ENCODE peak calls at places on chromosomes 16 and 17, in five cellular contexts. One of them, this sample, is unnamed.

GRCh38 chr16:13803974-13804373 is 116.0 kb upstream of the ERCC4 start:
- DNase-seq in activated naive CD8-positive, alpha-beta T cell treated with anti-CD3 and anti-CD28 coated beads, Interleukin-2, amount 10 ng/mL, durations not matched to agents 7 days and 5 days: no peak
- DNase-seq in amniotic stem cell: no peak
- DNase-seq in CD8-positive, alpha-beta T cell: no peak
- DNase-seq in HEK293T: no peak
- DNase-seq in this sample: no peak

GRCh38 chr17:44086364-44087311 is 16.1 kb downstream of the G6PC3 start:
- DNase-seq in CD8-positive, alpha-beta T cell: no peak
- DNase-seq in activated naive CD8-positive, alpha-beta T cell treated with anti-CD3 and anti-CD28 coated beads, Interleukin-2, amount 10 ng/mL, durations not matched to agents 7 days and 5 days: no peak
- DNase-seq in HEK293T: peak
- DNase-seq in amniotic stem cell: peak
- DNase-seq in this sample: no peak

GRCh38 chr17:71338396-71338795 is 782.4 kb upstream of the SOX9 start:
- DNase-seq in HEK293T: no peak
- DNase-seq in activated naive CD8-positive, alpha-beta T cell treated with anti-CD3 and anti-CD28 coated beads, Interleukin-2, amount 10 ng/mL, durations not matched to agents 7 days and 5 days: no peak
- DNase-seq in CD8-positive, alpha-beta T cell: no peak
- DNase-seq in amniotic stem cell: no peak
- DNase-seq in this sample: peak

GRCh38 chr17:14301279-14301760 is 439 bp downstream of the HS3ST3B1 start:
- DNase-seq in CD8-positive, alpha-beta T cell: no peak
- DNase-seq in HEK293T: no peak
- DNase-seq in amniotic stem cell: no peak
- DNase-seq in activated naive CD8-positive, alpha-beta T cell treated with anti-CD3 and anti-CD28 coated beads, Interleukin-2, amount 10 ng/mL, durations not matched to agents 7 days and 5 days: peak
- DNase-seq in this sample: no peak

GRCh38 chr17:76772842-76773521 is 35.1 kb downstream of the MFSD11 start:
- DNase-seq in activated naive CD8-positive, alpha-beta T cell treated with anti-CD3 and anti-CD28 coated beads, Interleukin-2, amount 10 ng/mL, durations not matched to agents 7 days and 5 days: peak
- DNase-seq in CD8-positive, alpha-beta T cell: no peak
- DNase-seq in amniotic stem cell: peak
- DNase-seq in HEK293T: no peak
- DNase-seq in this sample: no peak

GRCh38 chr16:2485811-2486507 is 11.0 kb downstream of the TBC1D24 start:
- DNase-seq in HEK293T: no peak
- DNase-seq in CD8-positive, alpha-beta T cell: no peak
- DNase-seq in amniotic stem cell: no peak
- DNase-seq in activated naive CD8-positive, alpha-beta T cell treated with anti-CD3 and anti-CD28 coated beads, Interleukin-2, amount 10 ng/mL, durations not matched to agents 7 days and 5 days: no peak
- DNase-seq in this sample: no peak

GRCh38 chr17:32871736-32872135 is 5.2 kb downstream of the MYO1D start:
- DNase-seq in activated naive CD8-positive, alpha-beta T cell treated with anti-CD3 and anti-CD28 coated beads, Interleukin-2, amount 10 ng/mL, durations not matched to agents 7 days and 5 days: no peak
- DNase-seq in amniotic stem cell: no peak
- DNase-seq in HEK293T: no peak
- DNase-seq in CD8-positive, alpha-beta T cell: no peak
- DNase-seq in this sample: no peak

GRCh38 chr17:75557075-75557851 is 30.3 kb upstream of the MYO15B start:
- DNase-seq in HEK293T: no peak
- DNase-seq in CD8-positive, alpha-beta T cell: no peak
- DNase-seq in activated naive CD8-positive, alpha-beta T cell treated with anti-CD3 and anti-CD28 coated beads, Interleukin-2, amount 10 ng/mL, durations not matched to agents 7 days and 5 days: no peak
- DNase-seq in amniotic stem cell: no peak
- DNase-seq in this sample: peak

GRCh38 chr16:87971933-87972332 is 20.7 kb downstream of the BANP start:
- DNase-seq in HEK293T: no peak
- DNase-seq in CD8-positive, alpha-beta T cell: no peak
- DNase-seq in amniotic stem cell: no peak
- DNase-seq in activated naive CD8-positive, alpha-beta T cell treated with anti-CD3 and anti-CD28 coated beads, Interleukin-2, amount 10 ng/mL, durations not matched to agents 7 days and 5 days: no peak
- DNase-seq in this sample: no peak

GRCh38 chr17:70499067-70499786 is 329.9 kb downstream of the KCNJ2 start:
- DNase-seq in HEK293T: no peak
- DNase-seq in CD8-positive, alpha-beta T cell: no peak
- DNase-seq in activated naive CD8-positive, alpha-beta T cell treated with anti-CD3 and anti-CD28 coated beads, Interleukin-2, amount 10 ng/mL, durations not matched to agents 7 days and 5 days: no peak
- DNase-seq in amniotic stem cell: no peak
- DNase-seq in this sample: no peak

GRCh38 chr16:50229149-50229726 is 37.1 kb upstream of the ADCY7 start:
- DNase-seq in HEK293T: no peak
- DNase-seq in CD8-positive, alpha-beta T cell: no peak
- DNase-seq in activated naive CD8-positive, alpha-beta T cell treated with anti-CD3 and anti-CD28 coated beads, Interleukin-2, amount 10 ng/mL, durations not matched to agents 7 days and 5 days: no peak
- DNase-seq in amniotic stem cell: no peak
- DNase-seq in this sample: no peak

GRCh38 chr16:75305364-75306101 is 54.1 kb upstream of the BCAR1 start:
- DNase-seq in CD8-positive, alpha-beta T cell: no peak
- DNase-seq in HEK293T: peak
- DNase-seq in activated naive CD8-positive, alpha-beta T cell treated with anti-CD3 and anti-CD28 coated beads, Interleukin-2, amount 10 ng/mL, durations not matched to agents 7 days and 5 days: no peak
- DNase-seq in amniotic stem cell: peak
- DNase-seq in this sample: peak

GRCh38 chr17:40516581-40517285 is 15.3 kb upstream of the TNS4 start:
- DNase-seq in amniotic stem cell: no peak
- DNase-seq in activated naive CD8-positive, alpha-beta T cell treated with anti-CD3 and anti-CD28 coated beads, Interleukin-2, amount 10 ng/mL, durations not matched to agents 7 days and 5 days: peak
- DNase-seq in CD8-positive, alpha-beta T cell: no peak
- DNase-seq in HEK293T: no peak
- DNase-seq in this sample: no peak

GRCh38 chr16:10987361-10988163 is 43.2 kb downstream of the CLEC16A start:
- DNase-seq in amniotic stem cell: no peak
- DNase-seq in activated naive CD8-positive, alpha-beta T cell treated with anti-CD3 and anti-CD28 coated beads, Interleukin-2, amount 10 ng/mL, durations not matched to agents 7 days and 5 days: no peak
- DNase-seq in HEK293T: no peak
- DNase-seq in CD8-positive, alpha-beta T cell: no peak
- DNase-seq in this sample: no peak

This sample was measured in HuH-7.